ENCODE peak calls at places on chromosomes 2 and 18, in nine cellular contexts. P is RWPE2; G is AG08395; H is left lobe of liver; Y is ecto neural progenitor cell; J is stimulated activated CD8-positive, alpha-beta memory T cell treated with anti-CD3 and anti-CD28 coated beads, Interleukin-12 subunit alpha, Interleukin-12 subunit beta, amount 100 ng/mL, for 4 hours; O is Peyer's patch; F is ascending aorta; N is activated CD8-positive, alpha-beta memory T cell treated with anti-CD3 and anti-CD28 coated beads for 1 hour. U is an unnamed sample.

GRCh38 chr2:19748711-19749506 is 152.9 kb downstream of the TTC32 start:
- DNase-seq in P (no peak), G (no peak), H (no peak), Y (no peak), J (no peak), O (no peak), F (no peak), N (no peak), U (no peak)

GRCh38 chr2:64989126-64989981 is at the start of gene SLC1A4:
- DNase-seq in P (peak), G (peak), H (peak), Y (peak), J (peak), O (peak), F (peak), N (peak), U (peak)

GRCh38 chr2:101356486-101356885 is 30.8 kb downstream of the CREG2 start:
- DNase-seq in P (no peak), G (no peak), H (no peak), Y (no peak), J (no peak), O (no peak), F (no peak), N (no peak), U (no peak)

GRCh38 chr2:119109823-119110222 is 48.7 kb downstream of the C1QL2 start:
- DNase-seq in P (no peak), G (no peak), H (no peak), Y (peak), J (no peak), O (no peak), F (no peak), N (no peak), U (no peak)

GRCh38 chr2:112001136-112001764 is 53.8 kb upstream of the TMEM87B start:
- DNase-seq in P (no peak), G (no peak), H (no peak), Y (no peak), J (no peak), O (no peak), F (no peak), N (no peak), U (no peak)

GRCh38 chr2:42999391-42999811 is 207.0 kb upstream of the HAAO start:
- DNase-seq in P (no peak), G (no peak), H (peak), Y (no peak), J (no peak), O (peak), F (no peak), N (no peak), U (peak)

GRCh38 chr2:53381271-53381670 is 386.3 kb upstream of the CHAC2 start:
- DNase-seq in P (no peak), G (no peak), H (no peak), Y (no peak), J (no peak), O (no peak), F (no peak), N (no peak), U (no peak)

GRCh38 chr2:152443771-152444170 is 108.8 kb downstream of the FMNL2 start:
- DNase-seq in P (no peak), G (no peak), H (no peak), Y (no peak), J (no peak), O (no peak), F (no peak), N (no peak), U (no peak)

GRCh38 chr18:65363911-65364632 is 386.7 kb upstream of the CDH7 start:
- DNase-seq in P (no peak), G (no peak), H (no peak), Y (no peak), J (no peak), O (no peak), F (no peak), N (no peak), U (no peak)

GRCh38 chr18:75500510-75500909 is 73.0 kb upstream of the SMIM21 start:
- DNase-seq in P (no peak), G (no peak), H (no peak), Y (no peak), J (no peak), O (no peak), F (no peak), N (no peak), U (no peak)

GRCh38 chr2:167550448-167550847 is 662.2 kb downstream of the XIRP2 start:
- DNase-seq in P (no peak), G (no peak), H (no peak), Y (no peak), J (no peak), O (no peak), F (no peak), N (no peak), U (no peak)

GRCh38 chr18:76819411-76820136 is 2.8 kb upstream of the ZNF236 start:
- DNase-seq in P (no peak), G (no peak), H (no peak), Y (no peak), J (no peak), O (no peak), F (no peak), N (no peak), U (no peak)

GRCh38 chr2:127874378-127875271 is 11.1 kb downstream of the AMMECR1L start:
- DNase-seq in P (no peak), G (no peak), H (no peak), Y (no peak), J (no peak), O (no peak), F (no peak), N (no peak), U (no peak)

GRCh38 chr2:43233218-43234212 is 7.1 kb upstream of the ZFP36L2 start:
- DNase-seq in P (no peak), G (no peak), H (no peak), Y (no peak), J (no peak), O (no peak), F (no peak), N (no peak), U (no peak)

GRCh38 chr18:69853061-69853460 is 94.6 kb downstream of the CD226 start:
- DNase-seq in P (no peak), G (no peak), H (no peak), Y (no peak), J (no peak), O (no peak), F (no peak), N (no peak), U (no peak)

GRCh38 chr2:20491739-20492531 is 45.1 kb downstream of the RHOB start:
- DNase-seq in P (no peak), G (no peak), H (no peak), Y (no peak), J (no peak), O (no peak), F (no peak), N (no peak), U (no peak)

GRCh38 chr2:200985806-200986205 is 22.3 kb upstream of the ORC2 start:
- DNase-seq in P (no peak), G (peak), H (no peak), Y (no peak), J (no peak), O (no peak), F (no peak), N (no peak), U (no peak)

GRCh38 chr2:232941400-232941799 is 71.3 kb downstream of the SNORC start:
- DNase-seq in P (no peak), G (no peak), H (no peak), Y (no peak), J (no peak), O (no peak), F (no peak), N (no peak), U (no peak)

GRCh38 chr2:46917628-46918027 is 2.0 kb upstream of the MCFD2 start:
- DNase-seq in P (no peak), G (no peak), H (no peak), Y (no peak), J (no peak), O (no peak), F (no peak), N (no peak), U (no peak)

GRCh38 chr2:189959450-189959849 is 103.1 kb downstream of the MSTN start:
- DNase-seq in P (no peak), G (no peak), H (no peak), Y (no peak), J (no peak), O (no peak), F (no peak), N (no peak), U (no peak)

GRCh38 chr18:46431522-46432171 is 225.4 kb downstream of the LOXHD1 start:
- DNase-seq in P (no peak), G (no peak), H (no peak), Y (no peak), J (no peak), O (no peak), F (no peak), N (no peak), U (no peak)

GRCh38 chr2:217538719-217539118 is 464.1 kb downstream of the TNS1 start:
- DNase-seq in P (no peak), G (no peak), H (no peak), Y (no peak), J (no peak), O (no peak), F (no peak), N (no peak), U (no peak)

GRCh38 chr2:60948926-60949579 is 67.7 kb downstream of the REL start:
- DNase-seq in P (no peak), G (peak), H (no peak), Y (no peak), J (no peak), O (no peak), F (no peak), N (no peak), U (no peak)

GRCh38 chr2:146527166-146527565 is 1317.7 kb upstream of the ACVR2A start:
- DNase-seq in P (no peak), G (no peak), H (no peak), Y (no peak), J (no peak), O (no peak), F (no peak), N (no peak), U (no peak)

GRCh38 chr18:26656944-26657536 is 108.7 kb upstream of the KCTD1 start:
- DNase-seq in P (peak), G (peak), H (peak), Y (peak), J (no peak), O (peak), F (no peak), N (no peak), U (peak)

GRCh38 chr2:156657809-156658208 is 221.6 kb downstream of the GPD2 start:
- DNase-seq in P (no peak), G (no peak), H (no peak), Y (no peak), J (no peak), O (no peak), F (no peak), N (no peak), U (no peak)

GRCh38 chr2:160695402-160696060 is 201.9 kb upstream of the RBMS1 start:
- DNase-seq in P (no peak), G (no peak), H (no peak), Y (no peak), J (no peak), O (no peak), F (no peak), N (no peak), U (no peak)

GRCh38 chr2:180910831-180911665 is 69.4 kb upstream of the UBE2E3 start:
- DNase-seq in P (no peak), G (no peak), H (no peak), Y (peak), J (no peak), O (peak), F (no peak), N (no peak), U (no peak)

GRCh38 chr2:149002378-149002890 is 36.1 kb upstream of the LYPD6B start:
- DNase-seq in P (no peak), G (no peak), H (no peak), Y (no peak), J (no peak), O (no peak), F (no peak), N (no peak), U (no peak)

GRCh38 chr2:202135111-202135874 is 62.2 kb downstream of the KIAA2012 start:
- DNase-seq in P (no peak), G (peak), H (peak), Y (no peak), J (no peak), O (no peak), F (peak), N (no peak), U (peak)

GRCh38 chr2:32805104-32806095 is 141.4 kb upstream of the LTBP1 start:
- DNase-seq in P (no peak), G (no peak), H (no peak), Y (no peak), J (no peak), O (no peak), F (no peak), N (no peak), U (no peak)

GRCh38 chr2:38533757-38534545 is 68.8 kb downstream of the HNRNPLL start:
- DNase-seq in P (no peak), G (no peak), H (no peak), Y (peak), J (no peak), O (no peak), F (no peak), N (no peak), U (no peak)

U was measured in mucosa of descending colon.